ENCODE peak calls at places on chromosomes 11 and 22, in seven cellular contexts. I, Z, X, A, C, B and E are unnamed samples.

GRCh38 chr11:23554002-23554401 is 693.7 kb upstream of the CCDC179 start:
- DNase-seq in A (no peak), I (peak), Z (no peak), C (no peak), B (no peak), X (no peak), E (no peak)

GRCh38 chr22:42282943-42283287 is 12.5 kb upstream of the TCF20 start:
- DNase-seq in X (no peak), Z (peak), B (peak), I (no peak), A (no peak), C (no peak), E (no peak)

GRCh38 chr11:114848027-114848426 is 169.7 kb downstream of the NXPE2 start:
- DNase-seq in Z (no peak), I (no peak), B (no peak), A (no peak), X (no peak), C (no peak), E (no peak)

GRCh38 chr22:36732609-36733008 is 29.1 kb upstream of the CACNG2 start:
- DNase-seq in A (no peak), I (no peak), B (no peak), X (no peak), C (no peak), Z (peak), E (no peak)

GRCh38 chr11:86205415-86206268 is 38.9 kb upstream of the EED start:
- DNase-seq in X (no peak), Z (no peak), A (no peak), C (no peak), I (no peak), B (no peak), E (no peak)

GRCh38 chr22:35102663-35103062 is 36.7 kb downstream of the ISX start:
- DNase-seq in X (no peak), C (no peak), Z (no peak), I (peak), A (peak), B (peak), E (no peak)

GRCh38 chr11:107830915-107831540 is 27.6 kb downstream of the SLC35F2 start:
- DNase-seq in X (no peak), A (no peak), Z (no peak), C (peak), I (peak), B (no peak), E (no peak)

GRCh38 chr11:11780843-11781242 is 60.9 kb upstream of the USP47 start:
- DNase-seq in C (no peak), B (no peak), X (no peak), I (no peak), A (no peak), Z (no peak), E (no peak)

GRCh38 chr22:27420817-27421361 is 380.7 kb downstream of the MN1 start:
- DNase-seq in A (peak), I (peak), X (peak), Z (peak), C (peak), B (peak), E (peak)

GRCh38 chr11:120324932-120325810 is at the start of gene TLCD5:
- DNase-seq in X (peak), Z (peak), A (peak), I (peak), B (peak), C (peak), E (peak)

GRCh38 chr11:114562166-114562916 is 2.7 kb upstream of the NXPE1 start:
- DNase-seq in A (peak), C (no peak), I (no peak), X (no peak), Z (no peak), B (peak), E (no peak)

GRCh38 chr11:83663446-83663845 is 377.3 kb upstream of the CCDC90B start:
- DNase-seq in Z (no peak), X (no peak), C (no peak), I (peak), A (peak), B (no peak), E (no peak)

GRCh38 chr11:33160147-33160546 is 1.1 kb downstream of the CSTF3 start:
- DNase-seq in C (no peak), Z (no peak), A (peak), B (peak), I (peak), X (no peak), E (no peak)

GRCh38 chr11:6431861-6432260 is 8.9 kb downstream of the HPX start:
- DNase-seq in B (peak), A (peak), I (peak), Z (no peak), X (no peak), C (no peak), E (no peak)

GRCh38 chr11:47378011-47378835 is at the start of gene SPI1:
- DNase-seq in A (no peak), X (peak), I (no peak), B (no peak), C (peak), Z (peak), E (peak)

GRCh38 chr11:47378836-47379170 is 456 bp upstream of the SPI1 start:
- DNase-seq in Z (no peak), I (no peak), B (no peak), C (no peak), A (no peak), X (no peak), E (peak)

GRCh38 chr11:47377571-47378010 is 756 bp downstream of the SPI1 start:
- DNase-seq in A (no peak), Z (peak), X (peak), I (no peak), C (no peak), B (no peak), E (peak)

GRCh38 chr11:47380078-47380477 is 1.7 kb upstream of the SPI1 start:
- DNase-seq in A (no peak), Z (no peak), B (no peak), X (no peak), I (no peak), C (no peak), E (no peak)

DNA sequence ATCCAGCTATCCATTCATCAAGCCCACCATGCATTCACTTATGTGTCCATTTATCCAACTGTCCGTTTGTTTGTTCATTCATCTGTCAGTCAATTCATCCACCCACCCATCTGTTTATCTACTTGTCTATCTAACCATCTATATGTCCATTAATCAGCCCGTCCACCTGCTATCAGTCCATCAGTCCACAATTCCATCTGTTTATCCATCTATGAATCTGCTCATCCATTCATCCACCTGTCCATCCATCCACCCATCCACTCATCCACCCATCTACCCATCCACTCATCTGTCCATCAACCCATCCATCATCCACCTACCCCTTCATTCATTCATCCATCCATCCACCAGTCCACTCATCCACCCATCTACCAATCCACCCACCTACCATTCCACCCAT is 970 bp upstream of the SPI1 start:
- DNase-seq in B (no peak), C (no peak), X (no peak), A (no peak), Z (no peak), I (no peak), E (no peak)
- H3K27ac ChIP-seq in B (no peak), C (no peak), X (no peak), A (no peak), Z (peak), I (no peak), E (peak)

GRCh38 chr22:16608931-16609330 is 16.3 kb upstream of the CCT8L2 start:
- DNase-seq in X (no peak), C (no peak), A (no peak), I (no peak), B (no peak), Z (no peak), E (no peak)

DNA sequence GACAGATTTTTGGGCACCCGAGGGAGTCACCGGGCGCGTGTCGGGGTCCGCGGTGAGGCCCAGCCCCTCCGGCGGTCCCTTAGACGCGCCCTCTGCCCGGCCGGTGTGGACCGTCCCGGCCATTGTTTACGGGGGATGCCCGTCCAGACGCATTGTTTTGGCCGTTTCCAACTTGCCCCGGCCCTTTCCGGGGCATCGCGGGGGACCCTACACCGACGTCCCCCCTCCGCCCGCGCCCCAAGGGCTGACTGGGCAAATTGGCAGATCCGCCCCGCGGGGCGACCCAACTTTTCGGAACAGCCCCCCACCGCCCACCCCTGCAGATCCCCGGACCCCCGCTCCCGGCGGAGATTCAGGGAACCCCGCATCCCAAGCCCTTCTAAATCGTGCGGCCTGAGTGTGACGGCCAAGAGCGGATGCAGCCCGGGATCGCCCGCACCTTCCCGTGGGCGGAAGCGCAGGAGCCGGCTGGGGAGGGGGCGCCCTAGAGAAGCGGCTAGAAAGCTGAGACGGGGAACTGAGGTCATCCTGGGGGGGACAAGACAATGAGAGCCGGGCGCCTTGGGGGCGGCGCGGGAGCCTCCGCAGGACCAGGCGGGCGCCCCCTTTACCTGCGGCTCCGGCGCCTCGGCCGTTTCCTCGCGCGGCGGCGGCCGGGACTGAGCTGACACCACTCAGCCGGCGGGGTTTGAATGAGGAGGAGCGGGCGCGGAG is 17.1 kb upstream of the CCT8L2 start:
- DNase-seq in C (no peak), A (no peak), Z (no peak), X (no peak), I (no peak), B (no peak), E (no peak)
- H3K4me3 ChIP-seq in C (peak), A (no peak), Z (peak), X (no peak), I (peak), B (no peak), E (peak)

GRCh38 chr22:22711532-22711913 is 67.1 kb downstream of the GGTLC2 start:
- DNase-seq in A (no peak), X (no peak), B (no peak), C (no peak), Z (no peak), I (no peak), E (no peak)
- TF ChIP-seq CTCF in A (no peak), X (no peak), B (no peak), C (no peak), Z (no peak), I (no peak), E (no peak)

DNA sequence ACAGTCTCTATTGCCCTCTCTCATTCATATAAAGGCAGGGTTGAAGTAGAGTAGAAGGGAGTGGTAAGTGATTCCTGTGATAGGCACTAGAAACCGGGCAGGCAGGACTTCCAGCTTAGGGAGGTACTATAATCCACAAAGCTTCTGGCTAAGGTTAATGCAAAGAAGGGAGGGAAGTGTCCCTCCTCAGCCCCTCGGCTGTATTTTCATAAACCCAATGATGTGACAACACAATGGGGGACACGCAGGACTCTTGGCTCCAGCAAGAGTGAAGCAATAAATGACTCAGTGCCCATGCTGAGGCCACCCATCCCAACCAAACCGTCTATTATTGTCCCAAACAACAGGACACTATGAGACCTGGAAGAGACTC is 90.7 kb downstream of the ETS1 start:
- DNase-seq in Z (no peak), X (no peak), B (no peak), I (no peak), C (no peak), A (no peak), E (no peak)
- H3K27ac ChIP-seq in Z (peak), X (peak), B (no peak), I (peak), C (peak), A (peak), E (peak)

DNA sequence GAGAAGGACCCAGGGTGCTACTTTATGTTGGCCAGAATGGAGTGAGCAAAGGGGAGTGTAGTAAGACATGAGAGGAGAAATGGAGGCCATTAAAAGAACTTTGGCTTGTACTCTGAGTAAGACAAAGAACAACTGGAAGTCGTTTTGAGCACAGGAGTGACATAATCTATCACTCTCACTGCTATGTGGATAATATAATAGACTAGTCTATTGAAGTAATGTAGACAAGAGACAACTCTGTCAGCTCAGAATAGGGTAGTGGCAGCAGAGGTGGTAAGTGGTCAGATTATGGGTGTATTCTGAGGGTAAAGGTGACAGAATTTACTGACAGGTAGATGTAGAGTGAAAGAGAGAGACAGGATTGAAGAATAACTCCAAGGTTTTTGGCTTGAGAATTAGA is 8.2 kb downstream of the KIF18A start:
- DNase-seq in Z (no peak), C (no peak), A (no peak), I (no peak), B (no peak), X (no peak), E (no peak)
- H3K4me3 ChIP-seq in Z (no peak), C (no peak), A (no peak), I (no peak), B (no peak), X (no peak), E (no peak)

DNA sequence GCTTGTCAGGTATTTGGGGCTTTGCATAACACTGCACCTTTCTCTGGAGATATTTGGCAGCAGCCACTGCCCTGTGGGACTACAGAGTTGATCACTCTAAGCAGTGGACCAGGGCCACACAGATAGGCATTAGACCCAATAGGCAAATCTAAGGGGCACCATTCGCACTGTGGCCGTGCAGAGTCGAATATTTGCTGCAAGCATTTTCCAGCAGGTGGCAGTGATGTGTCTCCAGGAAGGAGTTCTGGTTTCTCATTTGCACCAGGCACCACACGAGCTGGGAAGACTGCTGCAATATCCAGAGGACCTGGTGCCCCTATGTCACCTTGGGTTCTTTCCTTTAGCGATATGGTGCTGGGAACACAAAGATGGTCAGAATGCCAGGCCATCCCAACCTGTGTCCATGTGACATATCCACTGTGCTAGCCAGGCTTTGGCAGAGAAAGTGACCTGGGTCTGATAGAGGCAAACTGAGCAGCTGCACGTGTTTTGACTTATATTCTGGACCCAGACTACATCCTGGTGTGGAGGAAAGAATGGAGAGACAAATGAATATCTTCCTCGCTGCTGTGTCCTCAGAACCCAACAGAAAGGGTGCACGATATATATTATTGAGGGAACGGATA is 318.7 kb downstream of the BUD13 start:
- DNase-seq in A (peak), I (peak), B (peak), C (peak), X (no peak), Z (no peak), E (no peak)
- TF ChIP-seq CTCF in A (no peak), I (peak), B (peak), C (no peak), X (peak), Z (peak), E (peak)

GRCh38 chr22:19057999-19058491 is 64.2 kb downstream of the DGCR2 start:
- DNase-seq in Z (peak), B (no peak), C (peak), X (no peak), I (no peak), A (no peak), E (peak)
- H3K27ac ChIP-seq in Z (no peak), B (no peak), C (no peak), X (no peak), I (no peak), A (no peak), E (no peak)

DNA sequence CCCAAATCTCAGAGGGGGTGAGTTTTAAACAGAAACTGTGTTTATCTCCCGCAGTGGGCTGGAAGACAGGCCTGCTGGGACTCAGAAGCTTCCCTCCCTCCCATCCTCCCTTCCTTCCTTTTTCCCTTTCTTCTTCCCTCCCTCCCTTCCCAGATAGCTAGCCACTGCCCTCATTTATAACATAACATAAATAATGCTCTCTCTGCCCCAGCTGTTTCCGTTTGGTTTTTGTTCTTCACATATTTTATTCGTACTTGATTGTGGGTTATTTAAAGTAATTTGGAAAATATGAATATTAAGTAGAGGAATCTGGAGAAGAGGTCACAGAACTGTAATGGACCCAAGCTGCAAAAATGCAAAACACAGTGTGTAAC is 140.9 kb downstream of the TEAD1 start:
- DNase-seq in B (no peak), I (no peak), C (no peak), Z (no peak), X (no peak), A (no peak), E (no peak)
- H3K4me3 ChIP-seq in B (no peak), I (no peak), C (peak), Z (no peak), X (no peak), A (peak), E (no peak)

GRCh38 chr11:65013692-65014145 is 241 bp upstream of the ARL2 start:
- DNase-seq in X (peak), B (peak), A (peak), C (peak), I (peak), Z (peak), E (peak)

GRCh38 chr11:65008873-65009272 is 5.1 kb upstream of the ARL2 start:
- DNase-seq in A (no peak), B (no peak), X (no peak), C (no peak), I (no peak), Z (no peak), E (no peak)

GRCh38 chr11:65016705-65017104 is 2.7 kb downstream of the ARL2 start:
- DNase-seq in I (no peak), Z (no peak), A (no peak), C (no peak), B (no peak), X (no peak), E (no peak)

GRCh38 chr11:65014146-65014960 is at the start of gene ARL2:
- DNase-seq in B (no peak), I (peak), C (peak), X (no peak), A (peak), Z (peak), E (peak)

DNA sequence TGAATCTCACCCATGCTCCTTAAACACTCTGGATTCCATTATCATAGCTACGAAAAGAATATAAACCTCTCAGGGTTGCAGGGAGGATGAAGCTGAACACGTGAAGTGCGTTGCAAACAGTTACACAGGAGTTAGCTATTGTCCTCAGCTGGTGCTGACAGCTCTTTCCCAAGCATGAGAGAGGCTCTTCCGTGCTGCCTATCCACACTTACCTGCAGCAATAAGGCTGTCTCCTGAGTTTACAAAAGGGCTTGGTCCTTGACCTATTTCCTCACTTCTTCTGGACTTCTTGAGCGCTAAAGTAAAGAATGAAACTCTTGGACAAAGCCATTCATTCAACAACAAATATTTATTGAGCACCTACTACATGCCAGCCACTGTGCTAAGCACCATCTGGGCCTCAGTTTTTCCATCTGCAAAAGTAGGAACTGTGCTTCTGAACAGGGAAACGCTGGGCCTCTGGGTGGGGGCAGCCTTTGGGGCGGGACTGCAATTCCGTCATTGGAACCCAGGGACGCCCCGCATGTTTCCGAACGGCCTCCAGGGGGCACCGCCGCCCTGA is 749 bp upstream of the ARL2 start:
- DNase-seq in B (peak), A (peak), I (no peak), C (peak), Z (peak), X (peak), E (peak)
- TF ChIP-seq CTCF in B (peak), A (peak), I (peak), C (no peak), Z (peak), X (peak), E (peak)

GRCh38 chr11:3073029-3073435 is 15.8 kb upstream of the CARS1 start:
- DNase-seq in B (peak), X (no peak), A (peak), I (no peak), C (no peak), Z (no peak), E (no peak)
- H3K27ac ChIP-seq in B (no peak), X (no peak), A (no peak), I (no peak), C (peak), Z (no peak), E (no peak)